ENCODE peak calls at places on chromosome 14, in five cellular contexts. K, L, U, O and Z are unnamed samples.

GRCh38 chr14:104353921-104354701 is 215.7 kb downstream of the KIF26A start:
- DNase-seq in O (no peak), U (no peak), L (no peak), K (no peak), Z (no peak)

GRCh38 chr14:54085137-54085810 is 128.6 kb upstream of the BMP4 start:
- DNase-seq in O (no peak), U (no peak), L (no peak), K (no peak), Z (peak)

GRCh38 chr14:68544150-68544892 is 248.5 kb downstream of the ZFP36L1 start:
- DNase-seq in O (no peak), U (no peak), K (no peak), L (no peak), Z (peak)

GRCh38 chr14:105281354-105282097 is 19.3 kb downstream of the BRF1 start:
- DNase-seq in K (peak), L (no peak), U (peak), O (peak), Z (peak)

GRCh38 chr14:32939254-32940065 is 781 bp downstream of the NPAS3 start:
- DNase-seq in U (no peak), O (peak), L (no peak), K (no peak), Z (peak)

GRCh38 chr14:98711453-98711852 is 560.5 kb downstream of the BCL11B start:
- DNase-seq in K (no peak), O (no peak), U (no peak), L (no peak), Z (no peak)

GRCh38 chr14:64513271-64513670 is 8.7 kb downstream of the ZBTB1 start:
- DNase-seq in K (no peak), L (no peak), U (no peak), O (no peak), Z (no peak)

GRCh38 chr14:31954991-31955390 is 122.1 kb upstream of the ARHGAP5 start:
- DNase-seq in U (no peak), L (no peak), O (no peak), K (no peak), Z (peak)

GRCh38 chr14:59292921-59293605 is 104.6 kb downstream of the DAAM1 start:
- DNase-seq in O (no peak), U (no peak), K (no peak), L (no peak), Z (no peak)

GRCh38 chr14:59275668-59276067 is 87.2 kb downstream of the DAAM1 start:
- DNase-seq in U (peak), O (no peak), L (peak), K (peak), Z (peak)

GRCh38 chr14:69880851-69881250 is 1.6 kb downstream of the SMOC1 start:
- DNase-seq in L (no peak), U (no peak), O (peak), K (no peak), Z (no peak)

GRCh38 chr14:67941456-67942018 is 122.0 kb downstream of the RAD51B start:
- DNase-seq in K (no peak), U (no peak), L (no peak), O (no peak), Z (peak)

GRCh38 chr14:99946652-99947489 is 118.4 kb upstream of the EVL start:
- DNase-seq in K (peak), U (peak), L (no peak), O (peak), Z (no peak)

GRCh38 chr14:50088117-50088515 is 28.3 kb downstream of the VCPKMT start:
- DNase-seq in U (no peak), O (no peak), K (no peak), L (no peak), Z (no peak)

GRCh38 chr14:100577986-100578431 is 9.2 kb downstream of the BEGAIN start:
- DNase-seq in L (no peak), U (no peak), K (no peak), O (peak), Z (no peak)

GRCh38 chr14:33120966-33121365 is 182.3 kb downstream of the NPAS3 start:
- DNase-seq in K (no peak), L (no peak), O (no peak), U (no peak), Z (no peak)

GRCh38 chr14:70067810-70068209 is 120.9 kb downstream of the SLC8A3 start:
- DNase-seq in U (no peak), O (no peak), K (no peak), L (no peak), Z (no peak)

GRCh38 chr14:99722741-99723140 is 38.6 kb downstream of the CYP46A1 start:
- DNase-seq in K (no peak), O (no peak), L (no peak), U (no peak), Z (no peak)

GRCh38 chr14:77039285-77040058 is 11.0 kb upstream of the IRF2BPL start:
- DNase-seq in K (no peak), O (no peak), L (no peak), U (no peak), Z (peak)

GRCh38 chr14:67276131-67276530 is 34.9 kb downstream of the PALS1 start:
- DNase-seq in K (no peak), U (no peak), O (no peak), L (no peak), Z (no peak)

GRCh38 chr14:76832503-76832988 is 6.3 kb downstream of the LRRC74A start:
- DNase-seq in O (no peak), L (no peak), K (no peak), U (no peak), Z (no peak)

GRCh38 chr14:95480109-95480886 is 36.2 kb downstream of the SYNE3 start:
- DNase-seq in K (no peak), O (no peak), U (no peak), L (no peak), Z (peak)

GRCh38 chr14:56359245-56359644 is 220.4 kb upstream of the TMEM260 start:
- DNase-seq in L (no peak), K (no peak), U (no peak), O (no peak), Z (no peak)

GRCh38 chr14:94517641-94518257 is 8.5 kb upstream of the SERPINA12 start:
- DNase-seq in L (no peak), O (no peak), K (no peak), U (no peak), Z (no peak)

GRCh38 chr14:67483599-67484270 is 4.8 kb downstream of the TMEM229B start:
- DNase-seq in U (no peak), O (no peak), L (no peak), K (no peak), Z (no peak)

GRCh38 chr14:36981832-36982528 is 190.4 kb downstream of the SLC25A21 start:
- DNase-seq in L (no peak), U (peak), K (no peak), O (no peak), Z (peak)
- TF ChIP-seq RCOR1 in L (no peak), U (no peak), K (no peak), O (no peak), Z (no peak)

GRCh38 chr14:23443411-23443812 is 8.0 kb upstream of the MYH7 start:
- DNase-seq in K (no peak), O (no peak), L (no peak), U (no peak), Z (no peak)
- H3K4me3 ChIP-seq in K (no peak), O (no peak), L (no peak), U (no peak), Z (no peak)

GRCh38 chr14:91004987-91005386 is 55.5 kb downstream of the RPS6KA5 start:
- DNase-seq in O (no peak), K (no peak), U (no peak), L (no peak), Z (no peak)
- TF ChIP-seq RCOR1 in O (no peak), K (no peak), U (no peak), L (no peak), Z (no peak)

GRCh38 chr14:101823081-101823480 is 61.6 kb downstream of the PPP2R5C start:
- DNase-seq in L (no peak), K (no peak), O (no peak), U (no peak), Z (peak)

GRCh38 chr14:101825797-101826196 is 64.3 kb downstream of the PPP2R5C start:
- DNase-seq in O (no peak), K (no peak), U (no peak), L (no peak), Z (no peak)

GRCh38 chr14:101821528-101821927 is 60.0 kb downstream of the PPP2R5C start:
- DNase-seq in O (no peak), K (no peak), U (no peak), L (no peak), Z (no peak)

GRCh38 chr14:101824339-101824727 is 62.8 kb downstream of the PPP2R5C start:
- DNase-seq in K (no peak), L (no peak), O (no peak), U (no peak), Z (no peak)

DNA sequence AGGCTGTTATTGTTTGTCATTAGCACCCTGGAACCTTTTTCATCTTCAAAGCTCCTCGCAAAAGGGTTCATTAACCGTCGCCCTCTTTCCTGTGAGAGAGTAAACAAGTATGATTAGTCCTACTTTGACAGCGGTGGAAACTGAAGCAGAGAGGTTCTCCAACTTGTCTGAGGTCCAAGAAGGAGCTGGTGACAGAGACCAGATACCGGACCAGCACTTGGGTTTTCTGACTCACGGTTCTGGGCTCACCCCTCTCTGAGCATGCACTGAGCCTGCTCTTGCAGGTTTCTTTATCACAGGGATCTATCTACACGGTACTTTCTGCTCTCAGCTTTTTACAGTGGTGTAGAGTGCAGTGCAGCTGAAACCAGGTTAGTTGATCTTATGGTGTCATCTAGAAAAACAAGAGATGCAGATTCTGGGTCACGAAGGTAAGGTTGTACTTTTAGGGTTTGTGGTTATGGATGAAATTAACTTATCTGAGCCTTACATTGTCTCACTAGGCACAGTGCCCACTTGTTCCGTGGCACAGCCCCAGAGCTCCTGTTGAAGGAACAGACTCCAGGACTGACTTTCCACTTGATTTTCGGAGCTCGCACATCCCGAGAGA is 62.1 kb downstream of the PPP2R5C start:
- DNase-seq in U (no peak), O (no peak), K (no peak), L (peak), Z (no peak)
- H3K4me3 ChIP-seq in U (no peak), O (no peak), K (no peak), L (peak), Z (no peak)

GRCh38 chr14:65880507-65880906 is 468.0 kb downstream of the FUT8 start:
- DNase-seq in K (no peak), L (no peak), U (no peak), O (no peak), Z (no peak)

GRCh38 chr14:65877187-65877586 is 464.7 kb downstream of the FUT8 start:
- DNase-seq in K (no peak), U (no peak), O (no peak), L (no peak), Z (no peak)

GRCh38 chr14:65878586-65878985 is 466.1 kb downstream of the FUT8 start:
- DNase-seq in U (no peak), K (no peak), O (no peak), L (no peak), Z (no peak)

GRCh38 chr14:65877631-65878030 is 465.1 kb downstream of the FUT8 start:
- DNase-seq in U (no peak), O (no peak), K (no peak), L (no peak), Z (no peak)

GRCh38 chr14:65879218-65880009 is 466.9 kb downstream of the FUT8 start:
- DNase-seq in U (peak), O (no peak), K (no peak), L (no peak), Z (peak)
- TF ChIP-seq RCOR1 in U (no peak), O (no peak), K (no peak), L (no peak), Z (no peak)

GRCh38 chr14:90274019-90274418 is 17.7 kb downstream of the PSMC1 start:
- DNase-seq in U (peak), K (no peak), L (no peak), O (peak), Z (no peak)
- H3K4me3 ChIP-seq in U (no peak), K (no peak), L (no peak), O (no peak), Z (no peak)

GRCh38 chr14:52473557-52473956 is 78.7 kb downstream of the TXNDC16 start:
- DNase-seq in K (no peak), U (no peak), O (peak), L (no peak), Z (peak)
- TF ChIP-seq RCOR1 in K (no peak), U (no peak), O (no peak), L (no peak), Z (no peak)

GRCh38 chr14:34350903-34351302 is 111.1 kb downstream of the SPTSSA start:
- DNase-seq in U (no peak), L (no peak), K (no peak), O (no peak), Z (no peak)
- H3K4me3 ChIP-seq in U (no peak), L (no peak), K (no peak), O (no peak), Z (no peak)

GRCh38 chr14:27050195-27050594 is 452.4 kb upstream of the NOVA1 start:
- DNase-seq in U (no peak), O (no peak), K (no peak), L (no peak), Z (no peak)

GRCh38 chr14:27049611-27050172 is 451.9 kb upstream of the NOVA1 start:
- DNase-seq in K (no peak), L (no peak), O (no peak), U (no peak), Z (no peak)
- TF ChIP-seq RCOR1 in K (no peak), L (no peak), O (no peak), U (no peak), Z (no peak)